ENCODE peak calls at places on chromosomes 13 and 19, in seven cellular contexts. A, I, D, E, U, Q and T are unnamed samples.
A peak's percentile ranks its signal among the peaks of the same experiment; 100 is the strongest.

GRCh38 chr19:607301-608154 is 17.8 kb downstream of the HCN2 start:
- DNase-seq in Q (no peak), D (no peak), U (no peak), E (no peak), A (no peak), I (no peak), T (no peak)

GRCh38 chr13:40026741-40027140 is 371.3 kb downstream of the COG6 start:
- DNase-seq in D (no peak), U (no peak), E (no peak), I (no peak), A (no peak), Q (no peak), T (no peak)

GRCh38 chr19:31127132-31127967 is 221.9 kb downstream of the TSHZ3 start:
- DNase-seq in E (no peak), D (peak; percentile 68), I (no peak), A (peak; percentile 26), U (peak; percentile 65), Q (peak; percentile 28), T (no peak)

GRCh38 chr13:110116072-110116487 is 190.9 kb downstream of the COL4A1 start:
- DNase-seq in E (peak; percentile 70), D (peak; percentile 79), I (peak; percentile 70), Q (peak; percentile 60), A (no peak), U (peak; percentile 90), T (no peak)

GRCh38 chr13:103876571-103876970 is 810.4 kb upstream of the SLC10A2 start:
- DNase-seq in D (no peak), A (no peak), Q (no peak), E (no peak), I (no peak), U (no peak), T (no peak)

GRCh38 chr19:11767633-11768133 is 883 bp downstream of the ZNF441 start:
- DNase-seq in U (peak; percentile 48), Q (peak; percentile 73), A (no peak), I (peak; percentile 46), D (peak; percentile 70), E (peak; percentile 21), T (no peak)

GRCh38 chr13:27569405-27569804 is 50.9 kb downstream of the LNX2 start:
- DNase-seq in Q (no peak), D (no peak), U (no peak), E (no peak), A (no peak), I (no peak), T (no peak)

GRCh38 chr19:58497634-58498170 is 14.1 kb downstream of the SLC27A5 start:
- DNase-seq in A (no peak), E (no peak), D (no peak), Q (no peak), U (no peak), I (no peak), T (no peak)

GRCh38 chr19:31261651-31262331 is 87.4 kb downstream of the TSHZ3 start:
- DNase-seq in A (no peak), E (no peak), I (no peak), D (no peak), Q (peak; percentile 9), U (peak; percentile 56), T (no peak)

GRCh38 chr13:31227063-31227462 is 27.3 kb downstream of the B3GLCT start:
- DNase-seq in I (no peak), D (no peak), E (no peak), Q (no peak), U (no peak), A (no peak), T (no peak)

GRCh38 chr19:48689438-48689837 is 6.3 kb upstream of the FUT2 start:
- DNase-seq in E (no peak), Q (no peak), I (no peak), U (no peak), A (no peak), D (no peak), T (no peak)

GRCh38 chr19:33795370-33796163 is 1.1 kb upstream of the KCTD15 start:
- DNase-seq in I (peak; percentile 93), U (peak; percentile 96), A (no peak), E (peak; percentile 80), D (peak; percentile 88), Q (peak; percentile 85), T (no peak)

GRCh38 chr19:6103217-6103644 is 7.1 kb downstream of the RFX2 start:
- DNase-seq in A (no peak), E (peak; percentile 81), Q (no peak), D (peak; percentile 92), U (peak; percentile 91), I (no peak), T (peak; percentile 73)

GRCh38 chr13:38418286-38418685 is 68.6 kb downstream of the UFM1 start:
- DNase-seq in I (no peak), A (no peak), D (no peak), E (no peak), Q (no peak), U (no peak), T (no peak)

GRCh38 chr13:41495044-41495443 is 37.7 kb downstream of the RGCC start:
- DNase-seq in E (no peak), U (no peak), I (no peak), D (no peak), A (no peak), Q (no peak), T (no peak)

GRCh38 chr13:28527629-28528028 is 32.7 kb upstream of the FLT1 start:
- DNase-seq in A (no peak), E (no peak), Q (no peak), U (no peak), D (no peak), I (no peak), T (no peak)

GRCh38 chr19:42313096-42313839 is at the start of gene TMEM145:
- DNase-seq in I (peak; percentile 84), Q (no peak), D (no peak), A (no peak), E (peak; percentile 47), U (peak; percentile 52), T (no peak)

GRCh38 chr19:29121684-29122083 is 91.3 kb downstream of the UQCRFS1 start:
- DNase-seq in I (no peak), U (peak; percentile 6), D (no peak), A (no peak), Q (no peak), E (peak; percentile 31), T (no peak)

GRCh38 chr13:98384739-98385138 is 192.2 kb downstream of the STK24 start:
- DNase-seq in A (no peak), D (no peak), E (no peak), I (no peak), U (no peak), Q (no peak), T (no peak)

GRCh38 chr19:45153339-45154063 is 7.3 kb downstream of the NKPD1 start:
- DNase-seq in D (no peak), U (peak; percentile 68), I (peak; percentile 85), Q (peak; percentile 35), A (no peak), E (peak; percentile 53), T (peak; percentile 30)

GRCh38 chr13:33033361-33033812 is 17.2 kb downstream of the KL start:
- DNase-seq in A (no peak), E (no peak), D (peak; percentile 68), Q (no peak), I (no peak), U (no peak), T (no peak)

GRCh38 chr19:4732680-4733114 is 9.1 kb upstream of the DPP9 start:
- DNase-seq in Q (peak; percentile 47), I (peak; percentile 73), E (no peak), U (peak; percentile 74), A (no peak), D (peak; percentile 81), T (no peak)

GRCh38 chr19:4733755-4734345 is 10.2 kb upstream of the DPP9 start:
- DNase-seq in E (no peak), D (no peak), Q (no peak), U (no peak), I (no peak), A (no peak), T (no peak)

GRCh38 chr19:4730740-4731171 is 7.1 kb upstream of the DPP9 start:
- DNase-seq in E (no peak), U (no peak), Q (peak; percentile 55), I (peak; percentile 54), D (no peak), A (no peak), T (no peak)
- TF ChIP-seq CTCF in E (peak; percentile 37), U (peak; percentile 39), Q (peak; percentile 32), I (peak; percentile 60), D (peak; percentile 22), A (peak; percentile 61), T (peak; percentile 71)

DNA sequence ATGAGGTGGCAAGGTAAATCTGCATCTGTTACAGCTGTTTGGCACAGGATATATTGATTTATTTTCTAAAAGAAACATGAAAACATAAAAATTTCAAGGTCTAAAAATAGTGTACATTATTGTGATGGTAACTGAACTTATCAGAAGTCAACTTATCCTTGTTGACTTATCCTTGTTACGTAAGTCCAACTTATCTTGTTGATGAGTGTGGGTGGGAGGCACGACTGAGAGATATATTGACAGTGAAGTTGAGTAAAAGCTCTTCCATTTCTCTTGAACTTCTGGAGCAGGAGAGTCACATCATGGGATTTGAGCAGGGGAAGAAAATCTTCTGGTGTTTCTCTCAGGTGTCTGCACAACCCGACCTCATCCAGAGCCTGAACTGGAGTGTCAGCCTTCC is 313.0 kb downstream of the SHISA2 start:
- DNase-seq in I (no peak), Q (no peak), A (no peak), U (peak; percentile 15), E (no peak), D (no peak), T (no peak)
- H3K4me3 ChIP-seq in I (no peak overlapping the region), Q (no peak overlapping the region), A (no peak overlapping the region), U (no peak overlapping the region), E (no peak overlapping the region), D (no peak overlapping the region), T (no peak overlapping the region)

DNA sequence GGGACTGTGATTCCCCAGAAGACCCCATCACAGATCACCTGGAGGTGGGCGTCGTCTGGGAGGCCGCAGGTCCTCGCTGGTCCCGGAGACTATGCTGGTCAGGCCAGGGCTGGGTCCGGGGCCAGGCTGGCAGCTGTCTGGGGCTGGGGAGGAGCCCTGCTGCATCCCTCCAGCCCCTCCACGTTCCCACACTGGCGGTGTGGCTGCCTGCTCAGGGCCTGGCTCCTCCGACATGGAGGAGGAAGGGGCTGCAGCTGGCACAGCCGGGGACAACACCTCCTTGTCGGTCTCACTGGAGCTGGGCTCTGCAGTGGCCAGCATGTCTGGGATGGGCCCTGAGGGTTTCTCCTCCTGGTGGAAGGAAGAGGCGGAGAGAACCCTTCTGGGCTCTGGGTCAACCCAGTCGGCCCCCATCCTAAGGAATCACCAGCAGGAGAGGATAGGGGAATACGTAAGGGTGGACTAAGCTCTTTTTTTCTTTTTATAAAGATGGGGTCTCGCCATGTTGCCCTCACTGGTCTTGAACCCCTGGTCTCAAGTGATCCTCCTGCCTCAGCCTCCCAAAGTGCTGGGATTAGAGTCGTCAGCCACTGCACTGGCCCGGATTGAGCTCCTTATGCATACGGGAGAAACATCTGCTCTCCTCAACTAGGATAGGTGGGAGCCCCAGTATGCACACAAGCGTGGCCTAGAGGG is 828 bp downstream of the ZNF414 start:
- DNase-seq in E (no peak), A (no peak), I (no peak), D (no peak), Q (no peak), U (no peak), T (no peak)
- TF ChIP-seq CTCF in E (no peak), A (no peak), I (no peak), D (no peak), Q (no peak), U (no peak), T (no peak)

DNA sequence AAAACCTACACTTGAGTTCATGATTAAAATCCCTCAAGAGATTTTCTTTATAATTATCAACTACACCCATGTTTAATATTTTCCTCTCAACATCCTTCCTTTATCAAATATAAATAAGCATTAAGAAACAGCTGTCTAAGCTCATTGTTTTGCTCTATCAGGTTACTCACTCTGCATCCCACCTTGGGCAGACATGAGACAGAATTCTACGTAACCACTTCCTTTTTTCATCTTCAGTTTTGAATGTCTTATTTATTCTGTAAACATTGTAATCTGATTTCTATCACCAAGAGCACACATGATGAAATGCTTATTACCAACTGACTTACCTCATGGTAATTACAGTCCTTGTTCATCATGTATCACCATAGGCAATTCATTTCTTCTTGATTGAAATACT is 1256.6 kb upstream of the ATXN8OS start:
- DNase-seq in E (no peak), U (no peak), I (no peak), Q (no peak), D (no peak), A (no peak), T (no peak)
- H3K4me3 ChIP-seq in E (no peak overlapping the region), U (no peak overlapping the region), I (no peak overlapping the region), Q (no peak overlapping the region), D (no peak overlapping the region), A (no peak overlapping the region), T (no peak overlapping the region)